ENCODE peak calls at places on chromosomes 4 and X, in six cellular contexts. M, A, I, O, R and G are unnamed samples.
A peak's percentile ranks its signal among the peaks of the same experiment; 100 is the strongest.

GRCh38 chrX:78595901-78596502 is 63.1 kb downstream of the RTL3 start:
- DNase-seq in O (no peak), M (no peak), R (no peak), I (no peak), A (no peak), G (no peak)

GRCh38 chrX:74118503-74118902 is 185.5 kb upstream of the ZCCHC13 start:
- DNase-seq in R (peak; percentile 5), M (no peak), O (no peak), A (no peak), I (no peak), G (no peak)

GRCh38 chr4:84531689-84532088 is 32.6 kb upstream of the NKX6-1 start:
- DNase-seq in M (no peak), I (no peak), R (peak; percentile 38), A (no peak), O (no peak), G (no peak)

GRCh38 chr4:30536231-30536630 is 183.9 kb upstream of the PCDH7 start:
- DNase-seq in I (no peak), A (no peak), O (no peak), M (no peak), R (no peak), G (no peak)

GRCh38 chr4:48493485-48494100 is 3.5 kb downstream of the ZAR1 start:
- DNase-seq in I (no peak), O (no peak), M (no peak), R (no peak), A (no peak), G (no peak)

GRCh38 chrX:69618803-69619202 is 2.9 kb downstream of the EDA start:
- DNase-seq in M (no peak), I (no peak), A (peak; percentile 36), O (no peak), R (no peak), G (no peak)

GRCh38 chr4:91228659-91229058 is 1075.1 kb upstream of the GRID2 start:
- DNase-seq in I (no peak), R (no peak), A (no peak), O (no peak), M (no peak), G (no peak)

GRCh38 chrX:153882086-153882498 is 3.9 kb downstream of the L1CAM start:
- DNase-seq in A (peak; percentile 55), R (no peak), O (no peak), M (no peak), I (no peak), G (peak; percentile 77)

GRCh38 chr4:151674804-151675290 is 86.0 kb downstream of the GATB start:
- DNase-seq in M (peak; percentile 72), I (peak; percentile 36), O (peak; percentile 83), A (peak; percentile 28), R (peak; percentile 74), G (peak; percentile 79)